ENCODE peak calls at places on chromosomes 1 and 21, in eight cellular contexts. N is dorsolateral prefrontal cortex, S is AG04449, T is transverse colon, Z is fibroblast of pulmonary artery, P is psoas muscle, I is GM23338, Q is AG04450. M is an unnamed sample.

GRCh38 chr1:8424539-8425116 is 106.7 kb downstream of the SLC45A1 start:
- DNase-seq in P (peak; percentile 58), T (peak; percentile 76), Z (peak; percentile 41), S (no peak), Q (no peak), N (peak; percentile 10), I (peak; percentile 87), M (no peak)

GRCh38 chr1:41341756-41342562 is 19.3 kb upstream of the FOXO6 start:
- DNase-seq in T (peak; percentile 56), I (no peak), N (peak; percentile 19), Q (no peak), Z (no peak), S (no peak), P (no peak), M (no peak)

GRCh38 chr1:1597275-1597930 is 2.5 kb downstream of the FNDC10 start:
- DNase-seq in T (no peak), P (no peak), Z (no peak), N (no peak), Q (no peak), I (peak; percentile 76), S (no peak), M (no peak)

GRCh38 chr1:226100436-226101347 is 38.2 kb downstream of the H3-3A start:
- DNase-seq in P (peak; percentile 35), Q (no peak), N (peak; percentile 48), Z (peak; percentile 73), T (peak; percentile 55), I (peak; percentile 73), S (no peak), M (no peak)

GRCh38 chr1:22611530-22611947 is 24.9 kb upstream of the C1QA start:
- DNase-seq in Z (peak; percentile 76), Q (peak; percentile 13), T (no peak), N (no peak), S (peak; percentile 5), P (peak; percentile 35), I (peak; percentile 90), M (no peak)

GRCh38 chr1:221735976-221736375 is 5.9 kb downstream of the DUSP10 start:
- DNase-seq in S (no peak), P (no peak), Q (no peak), I (no peak), T (no peak), Z (no peak), N (no peak), M (no peak)

GRCh38 chr1:234602334-234603220 is 7.4 kb downstream of the IRF2BP2 start:
- DNase-seq in I (no peak), N (no peak), P (peak; percentile 18), S (peak; percentile 91), Q (peak; percentile 86), Z (peak; percentile 95), T (peak; percentile 59), M (no peak)

GRCh38 chr1:51345300-51345687 is 14.9 kb upstream of the TTC39A start:
- DNase-seq in Z (no peak), T (no peak), Q (no peak), S (no peak), N (no peak), P (no peak), I (peak; percentile 41), M (no peak)

GRCh38 chr1:1462318-1462966 is 9.1 kb upstream of the ATAD3B start:
- DNase-seq in I (no peak), T (peak; percentile 51), N (no peak), S (no peak), P (no peak), Q (no peak), Z (peak; percentile 47), M (no peak)

GRCh38 chr1:91129458-91129857 is 107.6 kb upstream of the ZNF644 start:
- DNase-seq in T (no peak), Q (no peak), I (no peak), N (no peak), S (no peak), P (no peak), Z (no peak), M (no peak)

GRCh38 chr1:191086910-191087309 is 609.2 kb upstream of the BRINP3 start:
- DNase-seq in Z (no peak), T (no peak), P (no peak), S (no peak), N (no peak), Q (no peak), I (no peak), M (no peak)

GRCh38 chr1:33302325-33302724 is 18.6 kb downstream of the A3GALT2 start:
- DNase-seq in N (no peak), Q (no peak), T (no peak), P (no peak), S (no peak), Z (peak; percentile 65), I (no peak), M (no peak)

GRCh38 chr1:187413770-187414169 is 585.0 kb downstream of the PLA2G4A start:
- DNase-seq in T (no peak), N (no peak), P (no peak), Z (peak; percentile 26), Q (no peak), S (no peak), I (peak; percentile 27), M (no peak)

GRCh38 chr1:5903680-5904079 is 88.5 kb downstream of the NPHP4 start:
- DNase-seq in Z (no peak), T (no peak), I (no peak), S (no peak), Q (no peak), N (no peak), P (no peak), M (no peak)

GRCh38 chr1:87800006-87800405 is 471.3 kb downstream of the LMO4 start:
- DNase-seq in P (no peak), T (no peak), I (no peak), Z (peak; percentile 15), N (no peak), S (no peak), Q (no peak), M (no peak)

GRCh38 chr1:226678251-226678650 is 60.8 kb downstream of the ITPKB start:
- DNase-seq in Q (no peak), Z (no peak), P (no peak), T (no peak), N (no peak), I (no peak), S (no peak), M (no peak)

GRCh38 chr1:116066868-116067563 is 44.2 kb upstream of the MAB21L3 start:
- DNase-seq in T (no peak), S (peak; percentile 21), Z (peak; percentile 64), P (no peak), Q (no peak), N (no peak), I (no peak), M (no peak)

GRCh38 chr1:244280859-244281258 is 170.8 kb downstream of the ADSS2 start:
- DNase-seq in I (no peak), P (no peak), T (no peak), N (no peak), S (no peak), Z (peak; percentile 57), Q (peak; percentile 38), M (no peak)

GRCh38 chr1:235855811-235856429 is 10.8 kb downstream of the LYST start:
- DNase-seq in Q (no peak), N (no peak), T (no peak), I (no peak), P (no peak), S (no peak), Z (no peak), M (no peak)

GRCh38 chr1:17244826-17245740 is 3.8 kb upstream of the PADI3 start:
- DNase-seq in T (no peak), S (no peak), N (no peak), Q (no peak), P (no peak), Z (no peak), I (no peak), M (no peak)

DNA sequence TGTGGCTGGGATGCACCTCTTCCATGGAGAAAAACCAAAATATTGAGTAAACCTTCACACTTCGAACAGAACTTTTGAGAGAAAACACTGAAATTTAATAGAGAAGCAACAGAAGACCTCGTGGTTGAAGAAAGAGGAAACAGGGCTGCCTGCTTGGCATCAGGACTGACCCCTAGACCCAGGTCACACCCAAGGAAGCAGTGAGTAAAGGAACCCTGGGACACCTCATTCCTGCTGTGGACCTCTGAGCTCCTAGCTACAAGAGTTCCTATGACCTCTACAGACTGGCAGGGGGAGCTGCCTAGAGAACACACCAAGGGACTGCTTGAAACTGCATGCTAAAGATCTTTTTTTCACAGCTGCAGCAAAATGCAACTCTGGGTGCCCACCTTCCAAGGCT is 67.8 kb downstream of the FASLG start:
- DNase-seq in P (no peak), T (no peak), Z (no peak), S (no peak), I (no peak), Q (no peak), N (no peak), M (no peak)
- TF ChIP-seq CTCF in P (no peak), T (no peak), Z (no peak), S (no peak), I (no peak), Q (no peak), N (no peak), M (no peak)

GRCh38 chr1:26771285-26771642 is 16.5 kb upstream of the PIGV start:
- DNase-seq in Z (no peak), I (no peak), N (no peak), Q (no peak), S (no peak), T (no peak), P (no peak), M (no peak)
- TF ChIP-seq CTCF in Z (no peak), I (no peak), N (no peak), Q (no peak), S (no peak), T (no peak), P (no peak), M (no peak)

DNA sequence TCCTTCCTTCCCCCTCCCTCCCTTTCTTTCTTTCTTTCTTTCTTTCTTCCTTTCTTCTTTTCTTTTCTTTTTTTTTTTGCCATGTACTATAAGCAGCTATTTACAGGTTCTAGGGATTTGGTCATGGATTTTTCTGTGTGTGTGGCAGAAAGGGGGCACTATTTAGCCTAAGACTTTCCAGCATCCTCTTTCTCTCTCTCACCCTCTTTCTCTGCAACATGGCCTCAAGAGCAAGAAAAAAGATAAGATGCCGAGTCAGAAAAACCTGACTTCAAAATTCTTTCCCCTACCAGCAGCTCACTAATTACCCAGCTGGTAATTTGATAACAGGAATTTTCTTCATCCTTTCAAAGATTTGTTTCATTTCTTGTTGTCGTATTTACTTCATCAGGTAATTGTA is 458.3 kb upstream of the ADAMTS5 start:
- DNase-seq in P (no peak), Z (peak; percentile 28), N (no peak), S (no peak), I (peak; percentile 58), T (no peak), Q (no peak), M (no peak)
- TF ChIP-seq CTCF in P (no peak), Z (peak; percentile 8), N (no peak), S (no peak), I (peak; percentile 58), T (no peak), Q (peak; percentile 10), M (no peak)

GRCh38 chr1:169929210-169929526 is 35.5 kb upstream of the SCYL3 start:
- DNase-seq in S (no peak), Q (no peak), T (no peak), P (no peak), N (no peak), I (no peak), Z (no peak), M (no peak)
- TF ChIP-seq CTCF in S (no peak), Q (no peak), T (no peak), P (no peak), N (no peak), I (no peak), Z (no peak), M (no peak)